ENCODE peak calls at places on chromosomes 13 and 19, in six cellular contexts. B is ELR; C is effector CD4-positive, alpha-beta T cell; D is NCI-H1436; T is neural progenitor cell; Q is GM06990. M is an unnamed sample.
A peak's percentile ranks its signal among the peaks of the same experiment; 100 is the strongest.

GRCh38 chr13:50257646-50258045 is 242.4 kb downstream of the KCNRG start:
- DNase-seq in C (no peak), D (no peak), B (no peak), Q (no peak), T (no peak), M (no peak)

GRCh38 chr13:112456138-112457056 is 80.2 kb downstream of the SPACA7 start:
- DNase-seq in C (no peak), T (no peak), B (no peak), Q (no peak), D (no peak), M (no peak)

GRCh38 chr19:30324982-30325381 is 47.2 kb upstream of the ZNF536 start:
- DNase-seq in D (no peak), C (no peak), T (no peak), Q (no peak), B (no peak), M (no peak)

GRCh38 chr19:2394669-2395292 is 32.6 kb downstream of the TIMM13 start:
- DNase-seq in Q (no peak), D (no peak), T (no peak), B (no peak), C (no peak), M (peak; percentile 38)

GRCh38 chr19:28934626-28935025 is 278.3 kb downstream of the UQCRFS1 start:
- DNase-seq in C (no peak), Q (no peak), T (no peak), B (peak; percentile 55), D (no peak), M (no peak)

GRCh38 chr13:75857291-75857690 is 221.2 kb downstream of the LMO7 start:
- DNase-seq in T (no peak), D (no peak), C (no peak), Q (no peak), B (no peak), M (no peak)

GRCh38 chr13:33351324-33351723 is 65.8 kb upstream of the STARD13 start:
- DNase-seq in C (no peak), Q (no peak), B (peak; percentile 77), T (no peak), D (no peak), M (no peak)

GRCh38 chr13:30857636-30858035 is 48.4 kb upstream of the MEDAG start:
- DNase-seq in Q (no peak), C (no peak), B (no peak), D (no peak), T (no peak), M (no peak)